ENCODE peak calls at places on chromosome 11, in four cellular contexts. R is IMR-90, D is mesendoderm, Y is H1. S is an unnamed sample.

GRCh38 chr11:85884581-85885021 is 29.4 kb downstream of the CCDC83 start:
- DNase-seq in R (peak; percentile 36), D (no peak), Y (no peak), S (no peak)

GRCh38 chr11:18394928-18395734 is 768 bp downstream of the LDHA start:
- DNase-seq in R (peak; percentile 3), D (peak; percentile 59), Y (no peak), S (no peak)

GRCh38 chr11:132632641-132633124 is 899.6 kb downstream of the OPCML start:
- DNase-seq in R (peak; percentile 99), D (peak; percentile 49), Y (no peak), S (peak; percentile 56)

GRCh38 chr11:108538502-108538901 is 40.3 kb upstream of the POGLUT3 start:
- DNase-seq in R (no peak), D (no peak), Y (no peak), S (no peak)

GRCh38 chr11:35487532-35488078 is 37.8 kb downstream of the PAMR1 start:
- DNase-seq in R (peak; percentile 82), D (peak; percentile 88), Y (peak; percentile 39), S (no peak)

GRCh38 chr11:14904745-14905103 is 12.7 kb upstream of the CYP2R1 start:
- DNase-seq in R (peak; percentile 25), D (peak; percentile 75), Y (no peak), S (peak; percentile 52)

GRCh38 chr11:44379141-44380008 is 69.4 kb upstream of the ALX4 start:
- DNase-seq in R (no peak), D (no peak), Y (no peak), S (no peak)

GRCh38 chr11:75428989-75429640 is 3.9 kb downstream of the KLHL35 start:
- DNase-seq in R (no peak), D (no peak), Y (no peak), S (no peak)

GRCh38 chr11:65506770-65507485 is 8.1 kb downstream of the MALAT1 start:
- DNase-seq in R (peak; percentile 95), D (peak; percentile 95), Y (no peak), S (peak; percentile 84)

GRCh38 chr11:71448257-71449161 is at the start of gene DHCR7:
- DNase-seq in R (peak; percentile 93), D (peak; percentile 98), Y (peak; percentile 86), S (peak; percentile 92)

GRCh38 chr11:70270877-70271634 is 566 bp downstream of the PPFIA1 start:
- DNase-seq in R (peak; percentile 65), D (peak; percentile 51), Y (no peak), S (peak; percentile 52)

GRCh38 chr11:35185696-35186095 is 46.7 kb downstream of the CD44 start:
- DNase-seq in R (peak; percentile 63), D (no peak), Y (no peak), S (no peak)

GRCh38 chr11:69220581-69221051 is 64.9 kb downstream of the SMIM38 start:
- DNase-seq in R (no peak), D (no peak), Y (no peak), S (no peak)

GRCh38 chr11:45146072-45147016 is at the start of gene PRDM11:
- DNase-seq in R (peak; percentile 72), D (peak; percentile 65), Y (no peak), S (peak; percentile 69)

GRCh38 chr11:111173221-111173620 is 72.3 kb upstream of the POU2AF2 start:
- DNase-seq in R (peak; percentile 35), D (no peak), Y (no peak), S (no peak)

GRCh38 chr11:65743928-65744698 is 23.5 kb upstream of the RNASEH2C start:
- DNase-seq in R (no peak), D (peak; percentile 44), Y (peak; percentile 50), S (peak; percentile 96)

GRCh38 chr11:62607729-62608128 is 4.8 kb downstream of the EML3 start:
- DNase-seq in R (no peak), D (no peak), Y (no peak), S (peak; percentile 10)

GRCh38 chr11:57972013-57972367 is 51.7 kb upstream of the OR9Q1 start:
- DNase-seq in R (no peak), D (no peak), Y (no peak), S (no peak)

GRCh38 chr11:68954970-68955958 is 25.5 kb downstream of the MRGPRD start:
- DNase-seq in R (peak; percentile 45), D (no peak), Y (no peak), S (no peak)

GRCh38 chr11:113540416-113541330 is 65.5 kb upstream of the DRD2 start:
- DNase-seq in R (no peak), D (peak; percentile 36), Y (peak; percentile 39), S (no peak)

GRCh38 chr11:119374632-119375394 is 6.7 kb downstream of the USP2 start:
- DNase-seq in R (no peak), D (peak; percentile 48), Y (no peak), S (no peak)

GRCh38 chr11:40187092-40187403 is 1272.4 kb downstream of the LRRC4C start:
- DNase-seq in R (no peak), D (no peak), Y (no peak), S (no peak)

GRCh38 chr11:79227732-79228416 is 213.0 kb downstream of the TENM4 start:
- DNase-seq in R (no peak), D (peak; percentile 82), Y (no peak), S (no peak)

GRCh38 chr11:64340671-64341335 is 799 bp downstream of the CCDC88B start:
- DNase-seq in R (no peak), D (peak; percentile 86), Y (no peak), S (no peak)

GRCh38 chr11:125995313-125995712 is 49.5 kb downstream of the VSIG10L2 start:
- DNase-seq in R (no peak), D (no peak), Y (no peak), S (no peak)

GRCh38 chr11:43282607-43283440 is 29.0 kb upstream of the API5 start:
- DNase-seq in R (peak; percentile 16), D (peak; percentile 48), Y (no peak), S (peak; percentile 15)

GRCh38 chr11:117940736-117941135 is 11.5 kb upstream of the TMPRSS13 start:
- DNase-seq in R (no peak), D (no peak), Y (no peak), S (peak; percentile 60)

GRCh38 chr11:92978226-92979111 is 9.0 kb downstream of the MTNR1B start:
- DNase-seq in R (peak; percentile 44), D (no peak), Y (no peak), S (no peak)

GRCh38 chr11:26335903-26336302 is 4.0 kb downstream of the ANO3 start:
- DNase-seq in R (no peak), D (no peak), Y (no peak), S (no peak)

GRCh38 chr11:26332572-26332915 is 614 bp downstream of the ANO3 start:
- DNase-seq in R (no peak), D (no peak), Y (no peak), S (no peak)

GRCh38 chr11:26333906-26334305 is 2.0 kb downstream of the ANO3 start:
- DNase-seq in R (no peak), D (no peak), Y (no peak), S (no peak)

GRCh38 chr11:26330255-26330654 is 1.7 kb upstream of the ANO3 start:
- DNase-seq in R (no peak), D (no peak), Y (no peak), S (no peak)

GRCh38 chr11:26331911-26332571 is at the start of gene ANO3:
- DNase-seq in R (peak; percentile 73), D (peak; percentile 97), Y (peak; percentile 88), S (peak; percentile 78)
- H3K4me3 ChIP-seq in R (no peak within 1 kb of the TSS), D (no peak within 1 kb of the TSS), Y (peak within 1 kb of the TSS; percentile 57), S (no peak within 1 kb of the TSS)

DNA sequence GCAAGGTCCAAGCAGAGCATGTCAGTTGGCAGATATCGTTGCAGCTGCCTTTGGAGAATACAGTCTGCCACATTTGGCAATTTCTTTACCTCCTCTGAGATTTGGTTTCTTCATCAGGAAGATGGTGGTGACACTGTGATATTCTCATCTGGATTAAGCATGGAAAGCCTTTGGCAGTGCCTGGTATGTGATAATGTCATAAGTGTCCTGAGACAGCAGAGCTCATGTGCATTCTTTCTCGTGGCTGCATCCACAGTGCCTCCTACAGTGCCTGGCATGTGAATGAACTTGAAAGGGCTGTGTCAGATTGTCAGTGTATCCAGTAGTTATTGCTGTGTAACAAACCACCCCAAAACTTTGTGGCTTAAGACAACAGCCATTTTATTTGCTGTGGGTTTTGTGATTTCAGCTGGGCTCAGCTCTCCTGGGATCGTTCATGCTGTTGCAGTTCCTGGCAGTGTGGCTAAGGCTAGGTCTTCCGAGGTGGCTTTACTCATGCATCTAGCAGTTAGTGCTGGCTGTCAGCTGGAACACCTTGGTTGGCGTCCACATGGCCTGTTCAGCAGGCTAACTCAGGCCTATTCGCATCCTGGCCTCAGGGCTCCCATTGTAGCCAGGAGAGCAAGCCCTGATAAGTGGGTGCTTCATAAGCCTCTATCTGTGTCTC is 35.7 kb upstream of the MICAL2 start:
- DNase-seq in R (no peak), D (no peak), Y (no peak), S (peak; percentile 40)
- H3K18ac ChIP-seq in R (peak overlapping the region; percentile 96), D (no peak overlapping the region), Y (no peak overlapping the region), S (no peak overlapping the region)

DNA sequence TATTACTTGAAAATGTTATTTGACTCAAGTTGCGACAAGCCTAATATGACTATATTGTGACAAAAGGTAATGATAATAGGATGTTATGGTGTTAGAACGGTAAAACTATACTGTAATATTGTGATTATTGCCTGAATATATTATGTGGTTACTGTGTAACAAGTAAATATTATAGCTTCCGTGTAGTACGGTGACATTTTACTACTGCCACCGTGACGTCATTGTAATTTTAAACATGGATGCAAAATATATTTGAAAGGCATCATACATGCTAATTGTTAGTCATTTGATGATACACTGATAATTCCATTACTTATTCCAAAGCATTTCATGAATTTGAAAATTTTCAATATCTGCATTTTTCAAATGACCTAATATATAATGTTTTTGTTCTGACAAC is 2.5 kb downstream of the ELP4 start:
- DNase-seq in R (no peak), D (no peak), Y (no peak), S (no peak)
- H3K4me3 ChIP-seq in R (no peak overlapping the region), D (no peak overlapping the region), Y (no peak overlapping the region), S (no peak overlapping the region)

DNA sequence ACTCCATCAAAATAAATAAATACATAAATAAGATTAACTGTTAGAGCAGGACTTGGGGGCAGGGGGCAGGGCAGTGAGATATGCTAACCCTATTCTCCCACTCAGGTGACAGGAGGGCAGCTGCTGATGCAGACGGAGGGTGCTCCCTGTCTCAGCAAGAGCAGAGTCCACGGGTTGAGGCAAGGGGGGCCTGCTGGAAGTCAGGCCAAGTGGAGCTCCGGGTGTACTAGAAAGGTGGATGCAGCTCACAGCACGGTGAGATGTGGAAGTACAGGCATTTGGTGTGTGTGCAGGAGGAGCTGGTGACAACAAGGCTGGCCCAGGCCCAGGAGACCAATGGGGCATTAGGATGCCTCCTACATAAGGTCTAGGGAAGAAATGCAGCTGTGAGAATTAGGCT is 467.3 kb upstream of the B3GAT1 start:
- DNase-seq in R (no peak), D (no peak), Y (no peak), S (no peak)
- H3K18ac ChIP-seq in R (no peak overlapping the region), D (no peak overlapping the region), Y (no peak overlapping the region), S (no peak overlapping the region)

DNA sequence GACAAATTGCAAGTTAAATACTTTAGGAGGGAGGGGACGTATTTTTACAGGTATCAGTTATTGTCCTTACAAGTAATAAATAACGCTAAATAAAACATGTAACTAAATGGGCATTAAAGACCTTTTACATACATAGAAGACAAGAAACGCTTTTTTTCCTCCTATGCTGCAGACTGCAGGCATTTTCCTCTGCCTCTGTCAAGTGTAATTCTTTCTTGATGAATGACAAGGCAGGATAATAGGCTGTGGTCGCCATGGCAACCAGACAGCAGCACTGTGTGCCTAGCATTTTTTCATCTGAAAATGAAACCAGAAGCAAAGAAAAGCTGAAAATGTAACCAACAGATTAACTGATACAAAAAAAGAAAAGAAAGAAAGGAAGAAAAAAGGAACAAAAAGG is 46.1 kb downstream of the BLID start:
- DNase-seq in R (peak; percentile 91), D (peak; percentile 48), Y (no peak), S (peak; percentile 79)
- H3K4me3 ChIP-seq in R (no peak overlapping the region), D (no peak overlapping the region), Y (no peak overlapping the region), S (no peak overlapping the region)

S was measured in trophoblast cell.